ENCODE peak calls at places on chromosome 21, in four cellular contexts. H, C, K and X are unnamed samples.

GRCh38 chr21:14991957-14992356 is 72.8 kb downstream of the NRIP1 start:
- DNase-seq in H (no peak), C (no peak), K (no peak), X (peak; percentile 42)

GRCh38 chr21:31559368-31560119 is 99.9 kb upstream of the SOD1 start:
- DNase-seq in H (peak; percentile 86), C (peak; percentile 97), K (peak; percentile 84), X (peak; percentile 97)

GRCh38 chr21:30282850-30283249 is at the start of gene KRTAP24-1:
- DNase-seq in H (no peak), C (no peak), K (no peak), X (no peak)

GRCh38 chr21:14734833-14735232 is 188.7 kb upstream of the SAMSN1 start:
- DNase-seq in H (no peak), C (no peak), K (no peak), X (no peak)

GRCh38 chr21:31972622-31973021 is 99.8 kb downstream of the HUNK start:
- DNase-seq in H (no peak), C (no peak), K (no peak), X (no peak)

GRCh38 chr21:20301395-20301794 is 696.8 kb upstream of the NCAM2 start:
- DNase-seq in H (no peak), C (no peak), K (no peak), X (no peak)

GRCh38 chr21:15063821-15064575 is 802 bp downstream of the NRIP1 start:
- DNase-seq in H (no peak), C (peak; percentile 48), K (peak; percentile 67), X (peak; percentile 44)

GRCh38 chr21:46095814-46096595 is 1.9 kb upstream of the COL6A2 start:
- DNase-seq in H (no peak), C (no peak), K (no peak), X (no peak)

GRCh38 chr21:26934383-26934782 is 32.5 kb downstream of the ADAMTS5 start:
- DNase-seq in H (no peak), C (no peak), K (no peak), X (no peak)

GRCh38 chr21:32795376-32795775 is 23.8 kb upstream of the PAXBP1 start:
- DNase-seq in H (no peak), C (no peak), K (no peak), X (no peak)

GRCh38 chr21:31351438-31351837 is 7.4 kb upstream of the TIAM1 start:
- DNase-seq in H (no peak), C (peak; percentile 51), K (no peak), X (peak; percentile 58)

GRCh38 chr21:29302340-29302991 is 3.7 kb downstream of the BACH1 start:
- DNase-seq in H (no peak), C (no peak), K (no peak), X (no peak)

DNA sequence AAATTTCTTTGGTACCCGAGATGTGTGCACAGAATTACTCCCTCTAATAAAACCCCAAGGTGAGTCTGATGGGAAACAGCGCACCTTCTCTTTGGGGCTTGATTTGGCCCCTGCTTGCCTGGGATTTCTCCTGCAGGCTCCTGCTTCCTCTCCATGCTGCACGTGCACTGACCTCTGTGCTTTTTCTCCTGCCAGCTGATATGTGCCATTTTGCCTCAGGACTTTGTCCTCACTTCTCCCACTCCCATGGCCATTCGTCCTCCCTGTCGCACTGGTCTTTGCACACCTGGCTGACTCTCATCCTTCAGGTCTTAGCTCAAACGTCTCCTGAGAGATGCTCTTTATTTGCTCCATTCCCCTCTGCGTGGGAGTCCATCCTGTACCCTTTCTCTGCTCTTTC is 1.2 kb downstream of the CBR1 start:
- DNase-seq in H (no peak), C (no peak), K (no peak), X (no peak)
- H3K4me3 ChIP-seq in H (no peak overlapping the region), C (peak overlapping the region; percentile 91), K (no peak overlapping the region), X (peak overlapping the region; percentile 84)

DNA sequence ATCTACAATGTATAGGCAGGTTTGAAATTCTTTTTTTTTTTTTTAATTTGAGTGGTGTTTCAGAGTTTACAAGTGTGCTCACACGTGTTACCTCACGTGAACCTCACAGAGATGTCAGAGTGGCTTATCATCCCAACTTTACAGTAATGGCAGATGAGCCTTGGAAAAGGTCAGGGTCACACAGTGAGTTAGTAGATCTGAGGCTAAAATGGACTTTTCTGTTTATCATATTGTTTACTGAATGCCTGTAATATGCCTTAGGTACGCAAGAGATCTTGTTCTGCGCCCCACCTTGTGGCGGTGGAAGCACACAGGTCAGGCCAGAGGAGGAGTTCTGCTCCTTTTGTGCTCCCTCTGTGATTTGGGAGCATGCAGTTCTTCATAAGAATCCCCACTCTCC is 80.0 kb downstream of the DYRK1A start:
- DNase-seq in H (no peak), C (no peak), K (no peak), X (no peak)
- TF ChIP-seq CTCF in H (no peak), C (no peak), K (no peak), X (no peak)

DNA sequence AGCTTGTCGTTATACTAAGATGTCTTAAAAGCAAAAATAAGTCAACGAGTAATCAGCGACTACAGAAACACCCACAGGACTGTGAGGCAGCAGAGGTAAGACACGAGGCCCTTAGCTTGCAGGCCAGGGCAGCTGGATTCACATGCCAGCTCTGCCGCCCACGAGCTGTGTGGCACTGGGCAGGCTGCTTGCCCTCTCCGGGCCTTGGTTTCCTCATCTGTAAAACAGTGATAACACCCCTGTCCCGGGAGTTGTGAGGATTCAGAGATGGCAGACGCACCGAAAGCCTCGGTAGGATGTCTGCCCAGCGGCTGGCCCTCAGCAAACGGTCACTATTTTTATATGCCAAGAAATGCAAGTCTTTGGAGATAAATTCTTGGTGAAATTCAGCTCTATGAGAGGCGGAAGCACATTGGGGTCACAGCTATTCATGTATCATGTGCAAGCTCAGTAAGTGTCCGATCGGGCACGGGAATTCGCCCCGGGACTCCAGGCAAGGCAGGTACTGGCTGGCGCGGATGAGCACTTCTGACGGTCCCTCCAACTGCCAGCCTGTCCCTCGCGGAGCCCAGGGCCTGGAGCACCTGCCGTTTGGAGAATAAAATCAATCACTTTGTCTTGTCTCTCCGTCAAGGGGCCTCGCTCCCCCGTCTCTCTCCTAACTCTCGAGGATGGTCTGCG is 1.1 kb downstream of the C2CD2 start:
- DNase-seq in H (no peak), C (no peak), K (no peak), X (no peak)
- H3K4me3 ChIP-seq in H (peak overlapping the region; percentile 68), C (peak overlapping the region; percentile 69), K (peak overlapping the region; percentile 44), X (peak overlapping the region; percentile 62)

DNA sequence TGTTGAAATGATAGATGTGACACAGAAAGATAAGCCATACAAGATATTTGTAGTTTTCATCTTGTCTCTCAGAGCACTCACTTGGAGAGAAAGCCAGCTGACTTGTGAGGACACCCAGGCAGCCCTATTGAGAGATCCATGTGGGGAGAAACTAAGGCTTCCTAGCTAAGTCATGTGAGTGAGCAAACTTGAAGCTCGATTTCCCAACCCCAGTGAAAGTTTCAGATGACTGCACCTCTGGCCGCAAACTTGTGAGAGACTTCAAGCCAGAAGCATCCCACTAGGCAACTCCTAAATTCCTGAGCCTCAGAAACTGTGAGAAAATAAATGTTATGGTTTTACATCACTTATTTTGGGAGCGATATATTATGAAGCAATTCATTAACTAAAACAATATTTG is 832.3 kb downstream of the LTN1 start:
- DNase-seq in H (no peak), C (peak; percentile 28), K (no peak), X (peak; percentile 30)
- TF ChIP-seq CTCF in H (no peak), C (no peak), K (no peak), X (no peak)

GRCh38 chr21:44384968-44385367 is 31.5 kb downstream of the TRPM2 start:
- DNase-seq in H (no peak), C (no peak), K (no peak), X (no peak)
- H3K4me3 ChIP-seq in H (no peak overlapping the region), C (no peak overlapping the region), K (no peak overlapping the region), X (no peak overlapping the region)

DNA sequence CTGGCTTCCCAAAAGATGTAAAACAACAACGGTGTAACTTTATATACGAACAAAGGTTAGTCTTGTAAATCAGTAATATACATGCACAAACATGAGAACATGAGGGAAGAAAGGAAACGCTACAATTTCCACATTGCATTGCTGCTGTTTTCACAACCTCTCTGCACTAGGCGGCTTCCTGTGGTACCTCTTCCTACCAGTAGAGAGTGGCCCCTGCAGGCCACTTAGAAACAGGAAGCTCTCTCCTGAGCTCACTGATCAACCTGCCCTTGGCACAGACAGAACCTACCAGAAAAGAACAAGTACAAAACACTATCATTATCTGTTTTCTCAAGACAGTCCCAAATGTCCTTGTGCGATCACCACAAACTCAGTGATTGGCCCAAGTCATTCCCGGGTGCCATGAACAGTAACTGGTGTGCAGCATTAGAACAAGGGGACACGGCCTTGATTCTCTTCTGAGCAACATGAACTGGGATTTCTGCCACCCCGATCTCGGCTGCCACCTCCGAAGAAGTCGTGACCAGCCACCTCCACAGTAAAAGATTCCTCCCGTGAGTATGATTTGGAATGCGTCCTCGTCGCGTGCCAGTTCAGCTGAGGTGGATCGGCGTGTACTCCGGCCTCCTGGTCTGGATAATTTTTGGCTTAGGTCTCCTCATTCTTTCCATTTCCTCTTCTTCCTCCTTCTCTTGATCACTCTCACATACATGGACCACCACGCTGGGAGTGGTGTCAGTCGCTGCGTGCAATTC is 5.7 kb upstream of the KCNE1 start:
- DNase-seq in H (no peak), C (no peak), K (no peak), X (no peak)
- TF ChIP-seq CTCF in H (peak; percentile 31), C (no peak), K (no peak), X (peak; percentile 11)

GRCh38 chr21:25039461-25040380 is 567.6 kb downstream of the MRPL39 start:
- DNase-seq in H (no peak), C (no peak), K (no peak), X (no peak)
- H3K4me3 ChIP-seq in H (no peak overlapping the region), C (no peak overlapping the region), K (no peak overlapping the region), X (no peak overlapping the region)

DNA sequence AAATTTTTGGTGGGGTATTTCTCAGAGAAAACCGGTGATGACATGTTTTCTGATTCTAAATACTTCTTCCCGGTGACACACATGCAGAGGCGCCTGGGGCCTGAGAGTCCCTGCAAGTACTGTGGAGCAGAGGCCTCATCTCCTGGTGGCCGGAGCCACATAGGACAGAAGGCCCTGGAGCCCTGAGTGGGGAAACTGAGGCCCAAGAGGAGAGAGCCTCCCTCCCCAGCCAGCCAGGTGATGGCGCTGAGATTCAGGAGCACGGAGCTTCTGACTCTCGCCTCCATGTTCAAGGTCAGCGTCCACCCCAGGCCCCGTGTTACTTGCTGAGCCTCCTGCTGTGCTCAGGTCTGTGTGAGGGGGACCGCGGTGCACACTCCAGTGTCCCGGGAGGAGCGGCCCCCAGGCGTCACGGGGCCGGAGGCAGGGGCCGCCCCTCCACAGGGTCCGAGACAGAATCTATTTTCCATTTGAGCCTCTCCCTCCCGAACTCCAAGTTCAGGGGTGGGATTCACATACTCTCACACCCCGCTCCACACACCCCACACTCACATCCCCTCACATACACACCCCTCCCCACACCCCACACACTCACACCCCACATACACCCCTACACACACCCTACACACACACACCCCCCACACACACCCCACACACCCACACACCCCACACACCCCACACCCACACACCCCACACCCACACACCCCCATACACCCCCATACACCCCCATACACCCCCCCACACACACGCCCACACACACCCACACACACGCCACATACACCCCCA is 43.8 kb downstream of the SLX9 start:
- DNase-seq in H (no peak), C (no peak), K (peak; percentile 17), X (peak; percentile 9)
- TF ChIP-seq CTCF in H (no peak), C (no peak), K (no peak), X (no peak)

GRCh38 chr21:17796503-17796902 is 22.7 kb downstream of the C21orf91 start:
- DNase-seq in H (no peak), C (no peak), K (no peak), X (no peak)
- H3K4me3 ChIP-seq in H (no peak overlapping the region), C (no peak overlapping the region), K (no peak overlapping the region), X (no peak overlapping the region)

GRCh38 chr21:44418108-44418875 is 37.0 kb upstream of the LRRC3 start:
- DNase-seq in H (no peak), C (no peak), K (no peak), X (no peak)
- TF ChIP-seq CTCF in H (no peak), C (no peak), K (no peak), X (no peak)